ENCODE peak calls at places on chromosomes 16 and 17, in seven cellular contexts. One of them, this sample, is unnamed.
A peak's percentile ranks its signal among the peaks of the same experiment; 100 is the strongest.

GRCh38 chr16:66205287-66206167 is 161.0 kb upstream of the CDH5 start:
- DNase-seq in bronchial epithelial cell: peak; percentile 57
- DNase-seq in SK-N-SH: no peak
- DNase-seq in upper lobe of right lung: no peak
- DNase-seq in Peyer's patch: no peak
- DNase-seq in spleen: no peak
- DNase-seq in left lung: no peak
- DNase-seq in this sample: no peak

GRCh38 chr17:51860934-51861561 is 297.5 kb downstream of the CA10 start:
- DNase-seq in upper lobe of right lung: no peak
- DNase-seq in SK-N-SH: peak; percentile 50
- DNase-seq in Peyer's patch: peak; percentile 46
- DNase-seq in left lung: no peak
- DNase-seq in bronchial epithelial cell: peak; percentile 44
- DNase-seq in spleen: no peak
- DNase-seq in this sample: no peak

GRCh38 chr17:77345260-77345910 is 204.6 kb downstream of the SEC14L1 start:
- DNase-seq in Peyer's patch: no peak
- DNase-seq in SK-N-SH: no peak
- DNase-seq in spleen: no peak
- DNase-seq in upper lobe of right lung: no peak
- DNase-seq in bronchial epithelial cell: no peak
- DNase-seq in left lung: no peak
- DNase-seq in this sample: no peak

GRCh38 chr16:15858921-15859668 is 2.3 kb upstream of the MYH11 start:
- DNase-seq in SK-N-SH: no peak
- DNase-seq in spleen: no peak
- DNase-seq in upper lobe of right lung: no peak
- DNase-seq in Peyer's patch: peak; percentile 24
- DNase-seq in bronchial epithelial cell: no peak
- DNase-seq in left lung: no peak
- DNase-seq in this sample: no peak

GRCh38 chr17:62740066-62740465 is 68.0 kb downstream of the MARCHF10 start:
- DNase-seq in spleen: no peak
- DNase-seq in bronchial epithelial cell: no peak
- DNase-seq in Peyer's patch: no peak
- DNase-seq in upper lobe of right lung: no peak
- DNase-seq in left lung: no peak
- DNase-seq in SK-N-SH: no peak
- DNase-seq in this sample: peak; percentile 41

GRCh38 chr16:86218479-86219170 is 291.7 kb upstream of the FOXF1 start:
- DNase-seq in spleen: peak; percentile 59
- DNase-seq in left lung: no peak
- DNase-seq in SK-N-SH: no peak
- DNase-seq in Peyer's patch: no peak
- DNase-seq in upper lobe of right lung: no peak
- DNase-seq in bronchial epithelial cell: no peak
- DNase-seq in this sample: no peak

GRCh38 chr17:40956401-40957254 is 10.1 kb downstream of the KRT39 start:
- DNase-seq in bronchial epithelial cell: peak; percentile 100
- DNase-seq in Peyer's patch: no peak
- DNase-seq in left lung: no peak
- DNase-seq in upper lobe of right lung: no peak
- DNase-seq in spleen: no peak
- DNase-seq in SK-N-SH: no peak
- DNase-seq in this sample: peak; percentile 93

GRCh38 chr17:74213897-74214386 is 571 bp downstream of the TTYH2 start:
- DNase-seq in spleen: peak; percentile 84
- DNase-seq in bronchial epithelial cell: no peak
- DNase-seq in Peyer's patch: no peak
- DNase-seq in left lung: peak; percentile 83
- DNase-seq in SK-N-SH: no peak
- DNase-seq in upper lobe of right lung: no peak
- DNase-seq in this sample: no peak

GRCh38 chr16:53071748-53072301 is 17.0 kb downstream of the CHD9 start:
- DNase-seq in spleen: no peak
- DNase-seq in SK-N-SH: peak; percentile 64
- DNase-seq in Peyer's patch: no peak
- DNase-seq in upper lobe of right lung: peak; percentile 71
- DNase-seq in left lung: no peak
- DNase-seq in bronchial epithelial cell: no peak
- DNase-seq in this sample: no peak

GRCh38 chr17:77779711-77780539 is 178.6 kb upstream of the TNRC6C start:
- DNase-seq in left lung: peak; percentile 62
- DNase-seq in Peyer's patch: no peak
- DNase-seq in upper lobe of right lung: no peak
- DNase-seq in bronchial epithelial cell: no peak
- DNase-seq in spleen: no peak
- DNase-seq in SK-N-SH: peak; percentile 93
- DNase-seq in this sample: no peak

GRCh38 chr16:50666658-50667496 is 14.2 kb downstream of the SNX20 start:
- DNase-seq in bronchial epithelial cell: no peak
- DNase-seq in left lung: no peak
- DNase-seq in spleen: peak; percentile 86
- DNase-seq in SK-N-SH: no peak
- DNase-seq in Peyer's patch: no peak
- DNase-seq in upper lobe of right lung: no peak
- DNase-seq in this sample: no peak

GRCh38 chr17:64399071-64399766 is 8.6 kb upstream of the PECAM1 start:
- DNase-seq in SK-N-SH: no peak
- DNase-seq in bronchial epithelial cell: peak; percentile 56
- DNase-seq in left lung: no peak
- DNase-seq in Peyer's patch: no peak
- DNase-seq in spleen: peak; percentile 67
- DNase-seq in upper lobe of right lung: no peak
- DNase-seq in this sample: no peak

GRCh38 chr16:77868052-77868451 is 79.7 kb downstream of the VAT1L start:
- DNase-seq in bronchial epithelial cell: no peak
- DNase-seq in left lung: no peak
- DNase-seq in spleen: no peak
- DNase-seq in SK-N-SH: no peak
- DNase-seq in Peyer's patch: no peak
- DNase-seq in upper lobe of right lung: no peak
- DNase-seq in this sample: no peak

GRCh38 chr16:12613131-12613991 is 190.3 kb downstream of the CPPED1 start:
- DNase-seq in upper lobe of right lung: no peak
- DNase-seq in spleen: no peak
- DNase-seq in SK-N-SH: no peak
- DNase-seq in left lung: no peak
- DNase-seq in bronchial epithelial cell: peak; percentile 46
- DNase-seq in Peyer's patch: peak; percentile 75
- DNase-seq in this sample: peak; percentile 2

GRCh38 chr17:58092797-58093385 is 9.7 kb downstream of the DYNLL2 start:
- DNase-seq in bronchial epithelial cell: peak; percentile 59
- DNase-seq in spleen: no peak
- DNase-seq in upper lobe of right lung: no peak
- DNase-seq in SK-N-SH: no peak
- DNase-seq in Peyer's patch: no peak
- DNase-seq in left lung: no peak
- DNase-seq in this sample: no peak

GRCh38 chr16:77555781-77556180 is 120.9 kb upstream of the ADAMTS18 start:
- DNase-seq in spleen: no peak
- DNase-seq in SK-N-SH: no peak
- DNase-seq in bronchial epithelial cell: no peak
- DNase-seq in Peyer's patch: no peak
- DNase-seq in upper lobe of right lung: no peak
- DNase-seq in left lung: no peak
- DNase-seq in this sample: no peak

GRCh38 chr16:64343061-64343819 is 778.6 kb downstream of the CDH11 start:
- DNase-seq in left lung: no peak
- DNase-seq in upper lobe of right lung: no peak
- DNase-seq in spleen: no peak
- DNase-seq in Peyer's patch: no peak
- DNase-seq in SK-N-SH: no peak
- DNase-seq in bronchial epithelial cell: no peak
- DNase-seq in this sample: no peak

DNA sequence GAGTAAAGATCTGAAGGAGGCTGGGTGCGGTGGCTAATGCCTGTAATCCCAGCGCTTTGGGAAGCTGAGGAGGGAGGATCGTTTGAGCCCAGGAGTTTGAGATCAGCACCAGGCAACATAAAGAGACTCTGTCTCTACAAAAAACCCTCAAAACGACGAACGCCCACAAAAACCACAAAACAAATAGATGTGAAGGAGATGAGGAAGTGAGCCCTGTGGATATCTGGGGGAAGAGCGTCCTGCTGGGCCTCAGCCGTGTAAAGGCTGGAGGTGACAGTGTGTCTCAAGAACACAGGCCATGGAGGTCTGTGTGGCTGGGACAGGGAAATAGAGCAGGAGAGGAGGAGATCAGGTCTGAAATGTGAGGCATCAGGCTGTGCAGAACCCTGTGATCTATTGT is 68.7 kb downstream of the ITFG1 start:
- DNase-seq in left lung: no peak
- DNase-seq in SK-N-SH: no peak
- DNase-seq in Peyer's patch: no peak
- DNase-seq in bronchial epithelial cell: peak; percentile 51
- DNase-seq in upper lobe of right lung: no peak
- DNase-seq in spleen: no peak
- DNase-seq in this sample: no peak
- H3K4me3 ChIP-seq in left lung: no peak overlapping the region
- H3K4me3 ChIP-seq in SK-N-SH: no peak overlapping the region
- H3K4me3 ChIP-seq in Peyer's patch: no peak overlapping the region
- H3K4me3 ChIP-seq in bronchial epithelial cell: no peak overlapping the region
- H3K4me3 ChIP-seq in upper lobe of right lung: no peak overlapping the region
- H3K4me3 ChIP-seq in spleen: no peak overlapping the region
- H3K4me3 ChIP-seq in this sample: no peak overlapping the region

GRCh38 chr17:39863244-39863917 is 731 bp downstream of the IKZF3 start:
- DNase-seq in SK-N-SH: no peak
- DNase-seq in bronchial epithelial cell: no peak
- DNase-seq in spleen: no peak
- DNase-seq in Peyer's patch: no peak
- DNase-seq in left lung: no peak
- DNase-seq in upper lobe of right lung: no peak
- DNase-seq in this sample: no peak

GRCh38 chr17:39861235-39861634 is 2.9 kb downstream of the IKZF3 start:
- DNase-seq in bronchial epithelial cell: no peak
- DNase-seq in SK-N-SH: no peak
- DNase-seq in Peyer's patch: no peak
- DNase-seq in left lung: no peak
- DNase-seq in spleen: no peak
- DNase-seq in upper lobe of right lung: no peak
- DNase-seq in this sample: no peak

GRCh38 chr17:39867084-39867890 is 715 bp upstream of the ZPBP2 start:
- DNase-seq in Peyer's patch: peak; percentile 57
- DNase-seq in SK-N-SH: no peak
- DNase-seq in upper lobe of right lung: no peak
- DNase-seq in left lung: no peak
- DNase-seq in spleen: peak; percentile 76
- DNase-seq in bronchial epithelial cell: no peak
- DNase-seq in this sample: no peak

GRCh38 chr17:39866013-39866730 is 1.8 kb upstream of the ZPBP2 start:
- DNase-seq in spleen: no peak
- DNase-seq in bronchial epithelial cell: no peak
- DNase-seq in left lung: no peak
- DNase-seq in Peyer's patch: no peak
- DNase-seq in SK-N-SH: no peak
- DNase-seq in upper lobe of right lung: no peak
- DNase-seq in this sample: no peak

GRCh38 chr17:39863918-39864746 is at the start of gene IKZF3:
- DNase-seq in upper lobe of right lung: peak; percentile 93
- DNase-seq in bronchial epithelial cell: peak; percentile 54
- DNase-seq in left lung: peak; percentile 93
- DNase-seq in SK-N-SH: peak; percentile 78
- DNase-seq in spleen: peak; percentile 93
- DNase-seq in Peyer's patch: peak; percentile 89
- DNase-seq in this sample: no peak
- TF ChIP-seq CTCF in upper lobe of right lung: peak; percentile 43
- TF ChIP-seq CTCF in bronchial epithelial cell: peak; percentile 57
- TF ChIP-seq CTCF in left lung: no peak
- TF ChIP-seq CTCF in SK-N-SH: no peak
- TF ChIP-seq CTCF in spleen: peak; percentile 40
- TF ChIP-seq CTCF in Peyer's patch: peak; percentile 13
- TF ChIP-seq CTCF in this sample: no peak

DNA sequence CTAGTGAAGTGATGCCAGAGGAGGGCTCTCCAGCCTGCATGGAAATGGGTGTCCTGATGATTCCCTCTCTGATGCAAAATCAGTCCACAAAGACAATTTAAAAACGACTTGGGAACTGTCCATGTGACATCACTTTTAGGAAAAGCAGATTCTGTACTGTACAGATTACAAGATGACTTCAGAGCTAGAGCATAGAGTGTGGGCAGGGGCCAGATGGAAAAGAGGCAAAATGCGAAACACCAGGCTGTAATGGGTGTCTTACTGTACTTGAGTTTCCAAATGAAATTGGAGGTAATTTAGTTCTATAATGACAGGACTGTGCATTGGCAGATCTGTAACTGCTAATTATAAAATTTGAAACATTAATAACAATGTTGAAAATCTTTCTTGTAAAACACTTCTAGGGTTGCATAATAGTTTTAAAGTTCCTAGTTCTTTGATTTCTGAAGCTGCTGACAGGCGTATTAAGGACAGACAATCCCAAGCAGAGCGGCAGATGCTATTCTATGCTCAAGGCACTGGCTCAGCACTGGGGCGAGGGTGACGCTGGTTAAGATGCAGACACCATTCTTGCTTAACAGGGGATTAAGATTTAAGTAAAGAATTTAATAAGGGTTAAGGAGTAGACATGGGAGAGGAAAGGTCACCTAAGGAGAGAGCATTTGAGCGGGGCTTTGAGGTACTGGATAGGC is 29.6 kb downstream of the OGFOD1 start:
- DNase-seq in bronchial epithelial cell: no peak
- DNase-seq in SK-N-SH: no peak
- DNase-seq in Peyer's patch: no peak
- DNase-seq in upper lobe of right lung: no peak
- DNase-seq in left lung: no peak
- DNase-seq in spleen: no peak
- DNase-seq in this sample: no peak
- H3K36me3 ChIP-seq in bronchial epithelial cell: peaks cover 8% of the 10 kb centered on the region
- H3K36me3 ChIP-seq in SK-N-SH: peaks cover 62% of the 10 kb centered on the region
- H3K36me3 ChIP-seq in Peyer's patch: no peaks in the 10 kb centered on the region
- H3K36me3 ChIP-seq in upper lobe of right lung: peaks cover 89% of the 10 kb centered on the region
- H3K36me3 ChIP-seq in left lung: no peaks in the 10 kb centered on the region
- H3K36me3 ChIP-seq in spleen: peaks cover 98% of the 10 kb centered on the region
- H3K36me3 ChIP-seq in this sample: peaks cover 7% of the 10 kb centered on the region

DNA sequence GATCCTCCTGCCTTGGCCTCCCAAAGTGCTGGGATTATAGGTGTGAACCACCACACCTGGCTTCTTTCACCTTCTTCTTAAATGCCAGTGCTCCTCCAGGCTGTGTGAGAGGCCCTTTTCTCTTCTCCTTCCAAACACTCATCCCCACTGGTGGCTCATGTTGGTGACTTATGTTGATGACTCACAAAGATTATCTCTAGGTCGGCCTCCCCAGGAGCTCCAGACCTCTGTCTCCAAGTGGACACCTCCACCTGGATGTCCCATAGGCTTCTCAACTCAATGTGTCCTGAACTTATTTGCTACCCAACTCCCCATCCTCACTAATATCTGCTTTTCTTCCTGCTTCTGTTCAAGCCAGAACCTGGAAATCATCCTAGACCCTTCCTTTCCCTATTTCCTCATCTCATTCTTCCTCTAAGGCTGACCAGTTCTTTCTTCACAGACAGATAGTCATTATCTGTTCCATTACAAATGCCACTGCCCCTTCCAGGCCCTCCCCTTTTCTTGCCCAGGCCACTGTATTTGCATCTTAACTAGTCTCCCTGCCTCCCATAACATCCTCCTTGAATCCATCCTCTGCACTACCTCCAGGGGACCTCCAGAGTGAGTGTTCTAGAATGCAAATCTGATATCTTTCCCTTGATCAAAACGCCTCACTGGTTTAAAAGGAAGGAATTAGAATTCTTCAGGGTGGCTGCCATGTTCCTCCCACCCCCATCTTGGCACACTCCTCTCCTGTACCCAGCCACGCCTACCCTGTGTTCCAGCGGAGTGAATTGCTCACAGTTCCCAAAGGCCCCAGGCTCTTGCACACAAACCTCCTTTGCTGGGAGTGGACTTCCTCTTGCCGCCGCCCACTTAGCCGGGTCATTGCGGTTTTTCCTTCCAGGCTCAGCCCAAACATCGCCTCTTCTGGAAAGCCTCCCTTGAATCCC is 34.8 kb upstream of the FBXO47 start:
- DNase-seq in bronchial epithelial cell: peak; percentile 83
- DNase-seq in spleen: peak; percentile 76
- DNase-seq in SK-N-SH: no peak
- DNase-seq in left lung: peak; percentile 87
- DNase-seq in Peyer's patch: peak; percentile 72
- DNase-seq in upper lobe of right lung: peak; percentile 89
- DNase-seq in this sample: peak; percentile 68
- H3K4me3 ChIP-seq in bronchial epithelial cell: no peak overlapping the region
- H3K4me3 ChIP-seq in spleen: no peak overlapping the region
- H3K4me3 ChIP-seq in SK-N-SH: no peak overlapping the region
- H3K4me3 ChIP-seq in left lung: peak overlapping the region; percentile 8
- H3K4me3 ChIP-seq in Peyer's patch: no peak overlapping the region
- H3K4me3 ChIP-seq in upper lobe of right lung: peak overlapping the region; percentile 4
- H3K4me3 ChIP-seq in this sample: no peak overlapping the region